ENCODE peak calls at places on chromosomes 3 and 15, in nine cellular contexts. One of them, this sample, is unnamed.

GRCh38 chr3:12458901-12459300 is 25.4 kb upstream of the TSEN2 start:
- DNase-seq in left lung: peak; percentile 75
- DNase-seq in GM12865: no peak
- DNase-seq in IMR-90: no peak
- DNase-seq in GM23338: peak; percentile 54
- DNase-seq in breast epithelium: no peak
- DNase-seq in bronchial epithelial cell: no peak
- DNase-seq in Peyer's patch: no peak
- DNase-seq in heart left ventricle: no peak
- DNase-seq in this sample: no peak

GRCh38 chr3:72043212-72044133 is 258.5 kb upstream of the PROK2 start:
- DNase-seq in left lung: peak; percentile 43
- DNase-seq in GM12865: peak; percentile 70
- DNase-seq in IMR-90: no peak
- DNase-seq in GM23338: no peak
- DNase-seq in breast epithelium: no peak
- DNase-seq in bronchial epithelial cell: no peak
- DNase-seq in Peyer's patch: no peak
- DNase-seq in heart left ventricle: no peak
- DNase-seq in this sample: no peak

GRCh38 chr3:17634201-17634600 is 108.2 kb downstream of the TBC1D5 start:
- DNase-seq in left lung: no peak
- DNase-seq in GM12865: no peak
- DNase-seq in IMR-90: no peak
- DNase-seq in GM23338: no peak
- DNase-seq in breast epithelium: no peak
- DNase-seq in bronchial epithelial cell: no peak
- DNase-seq in Peyer's patch: no peak
- DNase-seq in heart left ventricle: no peak
- DNase-seq in this sample: no peak

GRCh38 chr3:46675843-46676567 is 17.5 kb downstream of the ALS2CL start:
- DNase-seq in left lung: no peak
- DNase-seq in GM12865: no peak
- DNase-seq in IMR-90: peak; percentile 29
- DNase-seq in GM23338: no peak
- DNase-seq in breast epithelium: no peak
- DNase-seq in bronchial epithelial cell: no peak
- DNase-seq in Peyer's patch: no peak
- DNase-seq in heart left ventricle: no peak
- DNase-seq in this sample: no peak

GRCh38 chr15:70514236-70514635 is 249.1 kb downstream of the UACA start:
- DNase-seq in left lung: no peak
- DNase-seq in GM12865: no peak
- DNase-seq in IMR-90: no peak
- DNase-seq in GM23338: no peak
- DNase-seq in breast epithelium: no peak
- DNase-seq in bronchial epithelial cell: no peak
- DNase-seq in Peyer's patch: no peak
- DNase-seq in heart left ventricle: no peak
- DNase-seq in this sample: no peak

GRCh38 chr3:133509482-133509881 is 64.0 kb upstream of the CDV3 start:
- DNase-seq in left lung: no peak
- DNase-seq in GM12865: no peak
- DNase-seq in IMR-90: peak; percentile 36
- DNase-seq in GM23338: no peak
- DNase-seq in breast epithelium: no peak
- DNase-seq in bronchial epithelial cell: no peak
- DNase-seq in Peyer's patch: no peak
- DNase-seq in heart left ventricle: no peak
- DNase-seq in this sample: no peak

GRCh38 chr3:38133557-38134405 is 3.1 kb downstream of the ACAA1 start:
- DNase-seq in left lung: peak; percentile 62
- DNase-seq in GM12865: no peak
- DNase-seq in IMR-90: no peak
- DNase-seq in GM23338: no peak
- DNase-seq in breast epithelium: no peak
- DNase-seq in bronchial epithelial cell: peak; percentile 73
- DNase-seq in Peyer's patch: peak; percentile 63
- DNase-seq in heart left ventricle: no peak
- DNase-seq in this sample: peak; percentile 96

GRCh38 chr3:120093119-120093922 is 926 bp downstream of the GSK3B start:
- DNase-seq in left lung: no peak
- DNase-seq in GM12865: peak; percentile 34
- DNase-seq in IMR-90: peak; percentile 85
- DNase-seq in GM23338: peak; percentile 94
- DNase-seq in breast epithelium: no peak
- DNase-seq in bronchial epithelial cell: peak; percentile 64
- DNase-seq in Peyer's patch: peak; percentile 56
- DNase-seq in heart left ventricle: peak; percentile 84
- DNase-seq in this sample: peak; percentile 79

GRCh38 chr3:187979543-187979942 is 174.4 kb upstream of the LPP start:
- DNase-seq in left lung: no peak
- DNase-seq in GM12865: no peak
- DNase-seq in IMR-90: no peak
- DNase-seq in GM23338: no peak
- DNase-seq in breast epithelium: no peak
- DNase-seq in bronchial epithelial cell: no peak
- DNase-seq in Peyer's patch: peak; percentile 85
- DNase-seq in heart left ventricle: no peak
- DNase-seq in this sample: no peak

GRCh38 chr3:177538064-177538742 is 340.9 kb upstream of the TBL1XR1 start:
- DNase-seq in left lung: no peak
- DNase-seq in GM12865: no peak
- DNase-seq in IMR-90: peak; percentile 69
- DNase-seq in GM23338: peak; percentile 12
- DNase-seq in breast epithelium: no peak
- DNase-seq in bronchial epithelial cell: no peak
- DNase-seq in Peyer's patch: no peak
- DNase-seq in heart left ventricle: peak; percentile 63
- DNase-seq in this sample: no peak

GRCh38 chr3:149016669-149017541 is 25.6 kb downstream of the GYG1 start:
- DNase-seq in left lung: no peak
- DNase-seq in GM12865: no peak
- DNase-seq in IMR-90: peak; percentile 98
- DNase-seq in GM23338: no peak
- DNase-seq in breast epithelium: no peak
- DNase-seq in bronchial epithelial cell: peak; percentile 83
- DNase-seq in Peyer's patch: no peak
- DNase-seq in heart left ventricle: no peak
- DNase-seq in this sample: no peak

GRCh38 chr3:48222616-48223513 is at the start of gene CAMP:
- DNase-seq in left lung: peak; percentile 87
- DNase-seq in GM12865: peak; percentile 81
- DNase-seq in IMR-90: peak; percentile 30
- DNase-seq in GM23338: no peak
- DNase-seq in breast epithelium: peak; percentile 87
- DNase-seq in bronchial epithelial cell: peak; percentile 97
- DNase-seq in Peyer's patch: peak; percentile 77
- DNase-seq in heart left ventricle: peak; percentile 31
- DNase-seq in this sample: no peak

GRCh38 chr15:92846716-92847115 is 53.4 kb upstream of the CHD2 start:
- DNase-seq in left lung: no peak
- DNase-seq in GM12865: no peak
- DNase-seq in IMR-90: peak; percentile 75
- DNase-seq in GM23338: no peak
- DNase-seq in breast epithelium: no peak
- DNase-seq in bronchial epithelial cell: no peak
- DNase-seq in Peyer's patch: no peak
- DNase-seq in heart left ventricle: no peak
- DNase-seq in this sample: no peak

GRCh38 chr15:92847841-92848240 is 52.3 kb upstream of the CHD2 start:
- DNase-seq in left lung: no peak
- DNase-seq in GM12865: no peak
- DNase-seq in IMR-90: no peak
- DNase-seq in GM23338: no peak
- DNase-seq in breast epithelium: no peak
- DNase-seq in bronchial epithelial cell: no peak
- DNase-seq in Peyer's patch: no peak
- DNase-seq in heart left ventricle: no peak
- DNase-seq in this sample: no peak

GRCh38 chr15:92843819-92844218 is 56.3 kb upstream of the CHD2 start:
- DNase-seq in left lung: no peak
- DNase-seq in GM12865: no peak
- DNase-seq in IMR-90: no peak
- DNase-seq in GM23338: peak; percentile 13
- DNase-seq in breast epithelium: no peak
- DNase-seq in bronchial epithelial cell: no peak
- DNase-seq in Peyer's patch: no peak
- DNase-seq in heart left ventricle: no peak
- DNase-seq in this sample: no peak

GRCh38 chr15:92843326-92843725 is 56.8 kb upstream of the CHD2 start:
- DNase-seq in left lung: no peak
- DNase-seq in GM12865: no peak
- DNase-seq in IMR-90: no peak
- DNase-seq in GM23338: no peak
- DNase-seq in breast epithelium: no peak
- DNase-seq in bronchial epithelial cell: no peak
- DNase-seq in Peyer's patch: no peak
- DNase-seq in heart left ventricle: no peak
- DNase-seq in this sample: no peak

DNA sequence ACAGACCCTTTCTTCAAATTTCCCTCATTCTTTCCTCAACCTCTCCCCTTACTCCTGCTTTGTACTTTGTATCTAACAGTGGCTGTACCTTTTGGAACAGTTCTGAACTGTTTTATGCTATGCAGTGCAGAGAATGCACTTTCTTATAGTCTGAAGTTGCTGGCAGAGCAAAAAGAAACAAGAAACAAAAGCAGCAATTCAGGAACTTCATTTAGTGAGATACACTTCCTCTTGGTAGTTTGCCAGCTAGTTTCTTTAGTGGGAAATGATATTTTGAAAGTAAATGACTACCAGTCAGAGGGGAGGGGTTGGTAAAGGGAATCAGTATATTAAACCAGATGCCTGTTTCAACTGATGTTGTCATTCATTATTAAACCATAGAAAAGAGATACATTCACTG is 55.0 kb upstream of the CHD2 start:
- DNase-seq in left lung: no peak
- DNase-seq in GM12865: peak; percentile 79
- DNase-seq in IMR-90: peak; percentile 58
- DNase-seq in GM23338: no peak
- DNase-seq in breast epithelium: no peak
- DNase-seq in bronchial epithelial cell: peak; percentile 66
- DNase-seq in Peyer's patch: no peak
- DNase-seq in heart left ventricle: no peak
- DNase-seq in this sample: peak; percentile 82
- H3K4me3 ChIP-seq in left lung: no peak overlapping the region
- H3K4me3 ChIP-seq in GM12865: no peak overlapping the region
- H3K4me3 ChIP-seq in IMR-90: no peak overlapping the region
- H3K4me3 ChIP-seq in GM23338: no peak overlapping the region
- H3K4me3 ChIP-seq in breast epithelium: no peak overlapping the region
- H3K4me3 ChIP-seq in bronchial epithelial cell: no peak overlapping the region
- H3K4me3 ChIP-seq in Peyer's patch: no peak overlapping the region
- H3K4me3 ChIP-seq in heart left ventricle: no peak overlapping the region
- H3K4me3 ChIP-seq in this sample: no peak overlapping the region

GRCh38 chr15:40043927-40044716 is 5.1 kb upstream of the SRP14 start:
- DNase-seq in left lung: no peak
- DNase-seq in GM12865: no peak
- DNase-seq in IMR-90: no peak
- DNase-seq in GM23338: no peak
- DNase-seq in breast epithelium: no peak
- DNase-seq in bronchial epithelial cell: no peak
- DNase-seq in Peyer's patch: no peak
- DNase-seq in heart left ventricle: no peak
- DNase-seq in this sample: no peak

GRCh38 chr15:40045572-40046217 is 6.7 kb upstream of the SRP14 start:
- DNase-seq in left lung: no peak
- DNase-seq in GM12865: peak; percentile 69
- DNase-seq in IMR-90: no peak
- DNase-seq in GM23338: no peak
- DNase-seq in breast epithelium: no peak
- DNase-seq in bronchial epithelial cell: no peak
- DNase-seq in Peyer's patch: no peak
- DNase-seq in heart left ventricle: no peak
- DNase-seq in this sample: no peak

GRCh38 chr15:40042791-40043320 is 3.9 kb upstream of the SRP14 start:
- DNase-seq in left lung: no peak
- DNase-seq in GM12865: no peak
- DNase-seq in IMR-90: no peak
- DNase-seq in GM23338: no peak
- DNase-seq in breast epithelium: no peak
- DNase-seq in bronchial epithelial cell: no peak
- DNase-seq in Peyer's patch: no peak
- DNase-seq in heart left ventricle: no peak
- DNase-seq in this sample: no peak

GRCh38 chr15:40046721-40047412 is 7.9 kb upstream of the SRP14 start:
- DNase-seq in left lung: no peak
- DNase-seq in GM12865: peak; percentile 74
- DNase-seq in IMR-90: peak; percentile 84
- DNase-seq in GM23338: no peak
- DNase-seq in breast epithelium: no peak
- DNase-seq in bronchial epithelial cell: peak; percentile 94
- DNase-seq in Peyer's patch: no peak
- DNase-seq in heart left ventricle: no peak
- DNase-seq in this sample: peak; percentile 72

GRCh38 chr15:40044717-40045571 is 6.0 kb upstream of the SRP14 start:
- DNase-seq in left lung: peak; percentile 91
- DNase-seq in GM12865: peak; percentile 92
- DNase-seq in IMR-90: peak; percentile 76
- DNase-seq in GM23338: peak; percentile 88
- DNase-seq in breast epithelium: peak; percentile 80
- DNase-seq in bronchial epithelial cell: peak; percentile 65
- DNase-seq in Peyer's patch: peak; percentile 96
- DNase-seq in heart left ventricle: peak; percentile 87
- DNase-seq in this sample: peak; percentile 90
- H3K4me3 ChIP-seq in left lung: no peak overlapping the region
- H3K4me3 ChIP-seq in GM12865: peak overlapping the region; percentile 12
- H3K4me3 ChIP-seq in IMR-90: no peak overlapping the region
- H3K4me3 ChIP-seq in GM23338: peak overlapping the region; percentile 48
- H3K4me3 ChIP-seq in breast epithelium: peak overlapping the region; percentile 17
- H3K4me3 ChIP-seq in bronchial epithelial cell: no peak overlapping the region
- H3K4me3 ChIP-seq in Peyer's patch: no peak overlapping the region
- H3K4me3 ChIP-seq in heart left ventricle: peak overlapping the region; percentile 23
- H3K4me3 ChIP-seq in this sample: no peak overlapping the region

DNA sequence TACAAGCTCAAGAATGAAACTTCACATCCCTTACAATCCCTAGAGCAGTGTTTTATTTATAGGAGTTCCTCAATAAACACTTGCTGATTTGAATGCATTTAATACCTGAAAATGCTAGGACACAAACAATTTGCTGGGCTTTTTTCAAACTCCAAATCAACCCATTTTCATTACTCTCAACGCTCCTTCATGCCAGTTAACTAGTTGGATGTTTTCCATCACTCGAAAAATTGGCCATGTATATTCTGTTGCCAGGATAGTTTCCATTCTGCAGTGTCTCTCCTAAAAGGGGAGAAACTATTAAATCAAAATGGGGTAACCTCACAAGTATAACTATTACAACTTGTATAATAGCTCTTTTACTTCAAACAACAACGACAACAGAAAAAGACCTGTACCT is 1.2 kb downstream of the GBE1 start:
- DNase-seq in left lung: no peak
- DNase-seq in GM12865: no peak
- DNase-seq in IMR-90: no peak
- DNase-seq in GM23338: no peak
- DNase-seq in breast epithelium: no peak
- DNase-seq in bronchial epithelial cell: no peak
- DNase-seq in Peyer's patch: no peak
- DNase-seq in heart left ventricle: no peak
- DNase-seq in this sample: peak; percentile 5
- H3K4me3 ChIP-seq in left lung: peak overlapping the region; percentile 63
- H3K4me3 ChIP-seq in GM12865: peak overlapping the region; percentile 63
- H3K4me3 ChIP-seq in IMR-90: peak overlapping the region; percentile 79
- H3K4me3 ChIP-seq in GM23338: peak overlapping the region; percentile 92
- H3K4me3 ChIP-seq in breast epithelium: peak overlapping the region; percentile 61
- H3K4me3 ChIP-seq in bronchial epithelial cell: peak overlapping the region; percentile 72
- H3K4me3 ChIP-seq in Peyer's patch: no peak overlapping the region
- H3K4me3 ChIP-seq in heart left ventricle: peak overlapping the region; percentile 68
- H3K4me3 ChIP-seq in this sample: no peak overlapping the region

GRCh38 chr3:158107508-158108095 is 1.4 kb upstream of the SHOX2 start:
- DNase-seq in left lung: no peak
- DNase-seq in GM12865: no peak
- DNase-seq in IMR-90: no peak
- DNase-seq in GM23338: no peak
- DNase-seq in breast epithelium: no peak
- DNase-seq in bronchial epithelial cell: no peak
- DNase-seq in Peyer's patch: no peak
- DNase-seq in heart left ventricle: no peak
- DNase-seq in this sample: no peak
- H3K4me3 ChIP-seq in left lung: no peak overlapping the region
- H3K4me3 ChIP-seq in GM12865: no peak overlapping the region
- H3K4me3 ChIP-seq in IMR-90: peak overlapping the region; percentile 64
- H3K4me3 ChIP-seq in GM23338: peak overlapping the region; percentile 81
- H3K4me3 ChIP-seq in breast epithelium: peak overlapping the region; percentile 54
- H3K4me3 ChIP-seq in bronchial epithelial cell: no peak overlapping the region
- H3K4me3 ChIP-seq in Peyer's patch: no peak overlapping the region
- H3K4me3 ChIP-seq in heart left ventricle: peak overlapping the region; percentile 33
- H3K4me3 ChIP-seq in this sample: no peak overlapping the region